ENCODE peak calls at places on chromosomes 16 and 17, in nine cellular contexts. M is CD8-positive, alpha-beta memory T cell; U is endothelial cell of umbilical vein; O is PC-3; A is tibial nerve; V is BE2C; I is heart left ventricle; Z is left lung; X is small intestine. F is an unnamed sample.
A peak's percentile ranks its signal among the peaks of the same experiment; 100 is the strongest.

GRCh38 chr16:16124974-16125373 is 98.3 kb downstream of the ABCC6 start:
- DNase-seq in M (no peak), U (no peak), O (no peak), A (no peak), V (no peak), I (no peak), Z (no peak), X (no peak), F (no peak)

GRCh38 chr16:87860553-87861299 is 8.6 kb downstream of the SLC7A5 start:
- DNase-seq in M (no peak), U (peak; percentile 38), O (peak; percentile 70), A (no peak), V (peak; percentile 64), I (peak; percentile 22), Z (no peak), X (no peak), F (peak; percentile 41)

GRCh38 chr17:57085448-57086068 is 512 bp downstream of the AKAP1 start:
- DNase-seq in M (peak; percentile 57), U (peak; percentile 54), O (peak; percentile 62), A (peak; percentile 15), V (peak; percentile 74), I (peak; percentile 65), Z (peak; percentile 86), X (peak; percentile 93), F (peak; percentile 91)

GRCh38 chr17:51507444-51507843 is 247.1 kb downstream of the UTP18 start:
- DNase-seq in M (no peak), U (no peak), O (no peak), A (no peak), V (peak; percentile 28), I (no peak), Z (no peak), X (no peak), F (no peak)

GRCh38 chr17:83004791-83005380 is 74.5 kb upstream of the METRNL start:
- DNase-seq in M (no peak), U (no peak), O (no peak), A (no peak), V (no peak), I (no peak), Z (peak; percentile 49), X (no peak), F (peak; percentile 28)

GRCh38 chr17:30519707-30520106 is 42.5 kb downstream of the GOSR1 start:
- DNase-seq in M (no peak), U (peak; percentile 90), O (peak; percentile 42), A (no peak), V (no peak), I (no peak), Z (no peak), X (no peak), F (no peak)

GRCh38 chr16:28317040-28317880 is 24.9 kb downstream of the SBK1 start:
- DNase-seq in M (peak; percentile 68), U (peak; percentile 44), O (peak; percentile 52), A (no peak), V (peak; percentile 85), I (peak; percentile 44), Z (peak; percentile 84), X (peak; percentile 44), F (peak; percentile 93)

GRCh38 chr16:89149386-89149785 is 22.2 kb upstream of the CDH15 start:
- DNase-seq in M (no peak), U (no peak), O (no peak), A (no peak), V (no peak), I (no peak), Z (no peak), X (no peak), F (no peak)

GRCh38 chr17:10226930-10227695 is 28.7 kb upstream of the GAS7 start:
- DNase-seq in M (peak; percentile 51), U (no peak), O (peak; percentile 31), A (no peak), V (peak; percentile 4), I (peak; percentile 45), Z (peak; percentile 88), X (peak; percentile 3), F (peak; percentile 92)

GRCh38 chr17:35713069-35713728 is 18.2 kb upstream of the RASL10B start:
- DNase-seq in M (no peak), U (peak; percentile 98), O (no peak), A (no peak), V (peak; percentile 44), I (peak; percentile 28), Z (no peak), X (peak; percentile 66), F (no peak)

GRCh38 chr17:32516940-32517711 is 30.3 kb downstream of the CDK5R1 start:
- DNase-seq in M (no peak), U (no peak), O (no peak), A (no peak), V (no peak), I (no peak), Z (no peak), X (peak; percentile 27), F (no peak)

GRCh38 chr17:37614823-37615222 is 5.6 kb upstream of the SYNRG start:
- DNase-seq in M (no peak), U (no peak), O (peak; percentile 30), A (no peak), V (no peak), I (no peak), Z (no peak), X (no peak), F (no peak)

GRCh38 chr16:83826146-83826913 is 18.6 kb downstream of the HSBP1 start:
- DNase-seq in M (peak; percentile 65), U (peak; percentile 65), O (peak; percentile 84), A (peak; percentile 83), V (peak; percentile 78), I (peak; percentile 82), Z (peak; percentile 95), X (peak; percentile 81), F (peak; percentile 90)

GRCh38 chr17:79019631-79020584 is 4.1 kb upstream of the C1QTNF1 start:
- DNase-seq in M (peak; percentile 42), U (peak; percentile 67), O (peak; percentile 86), A (peak; percentile 66), V (peak; percentile 76), I (peak; percentile 64), Z (no peak), X (peak; percentile 79), F (peak; percentile 68)

GRCh38 chr17:4090898-4091297 is 51.9 kb downstream of the ZZEF1 start:
- DNase-seq in M (no peak), U (no peak), O (no peak), A (no peak), V (no peak), I (no peak), Z (no peak), X (no peak), F (no peak)

GRCh38 chr16:75416904-75417565 is 16.3 kb downstream of the CFDP1 start:
- DNase-seq in M (no peak), U (no peak), O (no peak), A (no peak), V (no peak), I (no peak), Z (no peak), X (no peak), F (no peak)

GRCh38 chr17:49814781-49815496 is 26.5 kb downstream of the KAT7 start:
- DNase-seq in M (no peak), U (no peak), O (no peak), A (no peak), V (no peak), I (no peak), Z (no peak), X (no peak), F (no peak)
- H3K36me3 ChIP-seq in M (peaks cover 22% of the 10 kb centered on the region), U (peaks cover 8% of the 10 kb centered on the region), O (peaks cover 54% of the 10 kb centered on the region), A (no peaks in the 10 kb centered on the region), V (peaks cover 73% of the 10 kb centered on the region), I (no peaks in the 10 kb centered on the region), Z (peaks cover 2% of the 10 kb centered on the region), X (peaks cover 31% of the 10 kb centered on the region), F (peaks cover 8% of the 10 kb centered on the region)

GRCh38 chr16:86285938-86286921 is 224.1 kb upstream of the FOXF1 start:
- DNase-seq in M (no peak), U (no peak), O (no peak), A (no peak), V (no peak), I (no peak), Z (no peak), X (no peak), F (peak; percentile 80)
- H3K4me3 ChIP-seq in M (no peak overlapping the region), U (no peak overlapping the region), O (no peak overlapping the region), A (no peak overlapping the region), V (no peak overlapping the region), I (no peak overlapping the region), Z (no peak overlapping the region), X (no peak overlapping the region), F (peak overlapping the region; percentile 54)

GRCh38 chr16:54932737-54933254 is 2.1 kb downstream of the IRX5 start:
- DNase-seq in M (no peak), U (no peak), O (no peak), A (no peak), V (no peak), I (no peak), Z (peak; percentile 69), X (no peak), F (peak; percentile 85)
- H3K27me3 ChIP-seq in M (peaks cover 41% of the 10 kb centered on the region), U (peaks cover 57% of the 10 kb centered on the region), O (peaks cover 82% of the 10 kb centered on the region), A (peaks cover 14% of the 10 kb centered on the region), V (no peaks in the 10 kb centered on the region), I (peaks cover 14% of the 10 kb centered on the region), Z (peaks cover 70% of the 10 kb centered on the region), X (peaks cover 61% of the 10 kb centered on the region), F (peaks cover 79% of the 10 kb centered on the region)

DNA sequence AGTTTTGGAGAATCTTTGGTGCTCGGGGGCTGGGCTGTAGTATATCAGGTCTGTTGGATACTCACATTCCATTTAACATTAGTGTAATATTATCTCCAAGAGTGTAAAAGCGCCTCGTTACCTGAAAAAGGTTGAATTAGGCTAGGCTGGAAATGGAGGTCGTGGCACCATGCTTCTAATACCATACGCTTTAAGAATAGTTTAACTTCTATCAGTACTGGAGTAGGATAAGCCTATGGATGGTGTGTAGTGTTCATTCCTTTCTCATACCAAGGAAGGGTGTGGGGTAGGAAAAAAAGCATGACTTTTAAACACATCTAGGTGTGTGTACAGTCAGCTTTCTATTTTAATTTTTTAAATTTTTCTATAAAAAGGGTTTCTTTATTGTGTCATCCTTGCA is 2.0 kb downstream of the SRCAP start:
- DNase-seq in M (no peak), U (no peak), O (no peak), A (no peak), V (no peak), I (no peak), Z (no peak), X (no peak), F (no peak)
- H3K36me3 ChIP-seq in M (peaks cover 30% of the 10 kb centered on the region), U (peaks cover 18% of the 10 kb centered on the region), O (peaks cover 22% of the 10 kb centered on the region), A (peaks cover 27% of the 10 kb centered on the region), V (peaks cover 54% of the 10 kb centered on the region), I (peaks cover 10% of the 10 kb centered on the region), Z (peaks cover 18% of the 10 kb centered on the region), X (peaks cover 28% of the 10 kb centered on the region), F (peaks cover 19% of the 10 kb centered on the region)

GRCh38 chr16:72788269-72788809 is 259.6 kb downstream of the ZFHX3 start:
- DNase-seq in M (no peak), U (no peak), O (no peak), A (no peak), V (no peak), I (no peak), Z (peak; percentile 74), X (no peak), F (no peak)
- H3K4me3 ChIP-seq in M (no peak overlapping the region), U (no peak overlapping the region), O (no peak overlapping the region), A (no peak overlapping the region), V (peak overlapping the region; percentile 52), I (peak overlapping the region; percentile 54), Z (no peak overlapping the region), X (no peak overlapping the region), F (no peak overlapping the region)

GRCh38 chr16:3171855-3172593 is 16.0 kb upstream of the OR1F1 start:
- DNase-seq in M (no peak), U (no peak), O (no peak), A (no peak), V (peak; percentile 87), I (no peak), Z (no peak), X (no peak), F (peak; percentile 79)
- H3K27me3 ChIP-seq in M (peaks cover 42% of the 10 kb centered on the region), U (peaks cover 37% of the 10 kb centered on the region), O (peaks cover 20% of the 10 kb centered on the region), A (peaks cover 6% of the 10 kb centered on the region), V (peaks cover 30% of the 10 kb centered on the region), I (peaks cover 85% of the 10 kb centered on the region), Z (peaks cover 87% of the 10 kb centered on the region), X (peaks cover 52% of the 10 kb centered on the region), F (peaks cover 26% of the 10 kb centered on the region)

F was measured in H7.